ENCODE peak calls at places on chromosomes 5 and 9, in ten cellular contexts. J is MG63, U is T-helper 2 cell, D is HCT116, R is natural killer cell, K is substantia nigra, A is KG1, V is mesothelial cell of epicardium, X is ELR, N is NCI-H69. Z is an unnamed sample.

GRCh38 chr5:146624179-146624578 is 108.2 kb upstream of the GPR151 start:
- DNase-seq in J (no peak), U (no peak), D (no peak), R (no peak), K (no peak), A (no peak), V (no peak), X (no peak), N (no peak), Z (no peak)

GRCh38 chr9:85536076-85536475 is 205.7 kb downstream of the AGTPBP1 start:
- DNase-seq in J (peak), U (no peak), D (no peak), R (no peak), K (no peak), A (no peak), V (no peak), X (peak), N (no peak), Z (no peak)

GRCh38 chr9:105157178-105157583 is 87.3 kb upstream of the SLC44A1 start:
- DNase-seq in J (peak), U (no peak), D (peak), R (peak), K (peak), A (peak), V (no peak), X (peak), N (peak), Z (no peak)

GRCh38 chr5:139341187-139341688 is 416 bp upstream of the PAIP2 start:
- DNase-seq in J (no peak), U (no peak), D (no peak), R (no peak), K (no peak), A (no peak), V (no peak), X (no peak), N (no peak), Z (no peak)

GRCh38 chr9:134177624-134178393 is 13.4 kb upstream of the RNU6ATAC start:
- DNase-seq in J (no peak), U (no peak), D (no peak), R (no peak), K (no peak), A (no peak), V (no peak), X (no peak), N (no peak), Z (no peak)

GRCh38 chr9:74284596-74284995 is 212.5 kb upstream of the RORB start:
- DNase-seq in J (peak), U (no peak), D (no peak), R (no peak), K (no peak), A (no peak), V (no peak), X (no peak), N (peak), Z (no peak)

GRCh38 chr5:71816307-71816706 is 97.2 kb downstream of the CARTPT start:
- DNase-seq in J (no peak), U (no peak), D (no peak), R (no peak), K (no peak), A (no peak), V (no peak), X (no peak), N (no peak), Z (no peak)

GRCh38 chr9:96360976-96361375 is 22.5 kb downstream of the SLC35D2 start:
- DNase-seq in J (no peak), U (no peak), D (no peak), R (no peak), K (no peak), A (no peak), V (no peak), X (no peak), N (no peak), Z (no peak)

GRCh38 chr9:121649476-121650219 is 1.8 kb upstream of the DAB2IP start:
- DNase-seq in J (no peak), U (no peak), D (no peak), R (no peak), K (no peak), A (no peak), V (no peak), X (no peak), N (peak), Z (no peak)

GRCh38 chr5:37735649-37736347 is 104.0 kb downstream of the GDNF start:
- DNase-seq in J (peak), U (no peak), D (no peak), R (no peak), K (peak), A (no peak), V (no peak), X (peak), N (peak), Z (no peak)

GRCh38 chr5:52776116-52776515 is 11.6 kb upstream of the ITGA1 start:
- DNase-seq in J (no peak), U (no peak), D (no peak), R (peak), K (no peak), A (no peak), V (no peak), X (no peak), N (no peak), Z (no peak)

GRCh38 chr5:428754-429452 is 14.1 kb upstream of the EXOC3 start:
- DNase-seq in J (no peak), U (no peak), D (no peak), R (no peak), K (no peak), A (no peak), V (no peak), X (no peak), N (no peak), Z (no peak)

GRCh38 chr5:112822456-112822855 is 38.6 kb upstream of the SRP19 start:
- DNase-seq in J (no peak), U (no peak), D (no peak), R (no peak), K (no peak), A (no peak), V (no peak), X (no peak), N (no peak), Z (no peak)

GRCh38 chr5:19099195-19099594 is 888.8 kb downstream of the CDH18 start:
- DNase-seq in J (no peak), U (no peak), D (no peak), R (no peak), K (no peak), A (no peak), V (no peak), X (no peak), N (no peak), Z (peak)